ENCODE peak calls at places on chromosomes 5 and 9, in five cellular contexts. X is Calu3, T is fibroblast of villous mesenchyme, M is cardiac muscle cell, P is astrocyte of the spinal cord. Y is an unnamed sample.

GRCh38 chr5:114305402-114306207 is 56.3 kb upstream of the KCNN2 start:
- DNase-seq in X (peak), T (peak), M (peak), P (peak), Y (peak)

GRCh38 chr5:32814620-32815019 is 103.5 kb downstream of the NPR3 start:
- DNase-seq in X (no peak), T (no peak), M (no peak), P (peak), Y (peak)

GRCh38 chr9:38708759-38709158 is 11.2 kb downstream of the FAM240B start:
- DNase-seq in X (no peak), T (peak), M (no peak), P (peak), Y (no peak)

GRCh38 chr5:20601678-20602100 is 613.7 kb upstream of the CDH18 start:
- DNase-seq in X (no peak), T (no peak), M (no peak), P (peak), Y (peak)

GRCh38 chr9:138082918-138083636 is 205.5 kb downstream of the CACNA1B start:
- DNase-seq in X (no peak), T (no peak), M (no peak), P (no peak), Y (no peak)

GRCh38 chr9:71001780-71002386 is 119.5 kb downstream of the TRPM3 start:
- DNase-seq in X (peak), T (peak), M (peak), P (peak), Y (peak)

GRCh38 chr9:101738566-101739183 is at the start of gene GRIN3A:
- DNase-seq in X (peak), T (no peak), M (peak), P (no peak), Y (no peak)

GRCh38 chr9:129143461-129143927 is 32.3 kb downstream of the PTPA start:
- DNase-seq in X (no peak), T (peak), M (peak), P (peak), Y (peak)

DNA sequence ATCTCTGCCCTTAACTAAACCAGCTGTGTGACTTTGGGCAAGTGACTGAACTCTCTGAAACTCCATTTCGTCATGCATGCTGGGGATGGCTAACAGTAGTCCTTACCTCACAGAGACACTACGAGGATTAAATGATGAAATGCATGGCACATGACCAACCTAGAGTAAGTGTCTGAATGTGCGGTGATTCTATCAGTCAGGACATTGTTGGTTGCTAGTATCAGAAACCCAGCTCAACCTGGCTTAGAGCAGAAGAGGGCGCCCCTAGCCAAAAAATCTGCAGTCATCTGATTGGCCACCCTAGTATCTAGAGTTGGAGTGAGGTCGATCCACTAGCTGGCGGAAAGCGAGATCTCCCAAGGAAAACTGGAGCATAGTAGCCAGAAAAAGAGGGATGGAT is 25.2 kb downstream of the NEURL1B start:
- DNase-seq in X (no peak), T (peak), M (no peak), P (no peak), Y (peak)
- TF ChIP-seq CTCF in X (no peak), T (no peak), M (no peak), P (no peak), Y (no peak)

DNA sequence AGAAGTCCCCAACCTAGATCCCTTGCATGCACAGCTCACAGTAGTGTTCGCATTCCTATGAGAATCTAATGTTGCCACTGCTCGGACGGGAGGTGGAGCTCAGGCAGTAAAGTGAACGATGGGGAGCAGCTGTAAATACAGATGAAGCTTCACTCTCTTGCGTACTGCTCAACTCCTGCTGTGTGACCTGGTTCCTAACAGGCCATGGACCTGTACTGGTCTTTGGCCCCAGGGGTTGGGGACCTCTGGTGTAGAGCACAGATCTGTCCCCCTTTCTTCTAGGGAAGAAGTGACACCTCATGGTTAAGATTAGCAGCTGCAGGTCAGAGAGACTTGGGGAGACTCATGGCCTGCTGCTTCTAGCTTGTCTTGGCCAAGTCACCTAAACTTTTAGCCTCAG is 7.1 kb downstream of the ARHGEF28 start:
- DNase-seq in X (no peak), T (no peak), M (no peak), P (no peak), Y (no peak)
- TF ChIP-seq CTCF in X (no peak), T (no peak), M (no peak), P (peak), Y (no peak)

GRCh38 chr5:141149812-141150211 is at the start of gene PCDHB6:
- DNase-seq in X (no peak), T (peak), M (no peak), P (no peak), Y (peak)
- TF ChIP-seq CTCF in X (no peak), T (peak), M (peak), P (no peak), Y (no peak)

GRCh38 chr9:98410185-98410697 is 154.8 kb upstream of the TBC1D2 start:
- DNase-seq in X (peak), T (peak), M (peak), P (peak), Y (peak)
- TF ChIP-seq CTCF in X (no peak), T (peak), M (peak), P (peak), Y (no peak)

GRCh38 chr9:2065704-2066103 is 50.6 kb downstream of the SMARCA2 start:
- DNase-seq in X (no peak), T (no peak), M (no peak), P (no peak), Y (no peak)

DNA sequence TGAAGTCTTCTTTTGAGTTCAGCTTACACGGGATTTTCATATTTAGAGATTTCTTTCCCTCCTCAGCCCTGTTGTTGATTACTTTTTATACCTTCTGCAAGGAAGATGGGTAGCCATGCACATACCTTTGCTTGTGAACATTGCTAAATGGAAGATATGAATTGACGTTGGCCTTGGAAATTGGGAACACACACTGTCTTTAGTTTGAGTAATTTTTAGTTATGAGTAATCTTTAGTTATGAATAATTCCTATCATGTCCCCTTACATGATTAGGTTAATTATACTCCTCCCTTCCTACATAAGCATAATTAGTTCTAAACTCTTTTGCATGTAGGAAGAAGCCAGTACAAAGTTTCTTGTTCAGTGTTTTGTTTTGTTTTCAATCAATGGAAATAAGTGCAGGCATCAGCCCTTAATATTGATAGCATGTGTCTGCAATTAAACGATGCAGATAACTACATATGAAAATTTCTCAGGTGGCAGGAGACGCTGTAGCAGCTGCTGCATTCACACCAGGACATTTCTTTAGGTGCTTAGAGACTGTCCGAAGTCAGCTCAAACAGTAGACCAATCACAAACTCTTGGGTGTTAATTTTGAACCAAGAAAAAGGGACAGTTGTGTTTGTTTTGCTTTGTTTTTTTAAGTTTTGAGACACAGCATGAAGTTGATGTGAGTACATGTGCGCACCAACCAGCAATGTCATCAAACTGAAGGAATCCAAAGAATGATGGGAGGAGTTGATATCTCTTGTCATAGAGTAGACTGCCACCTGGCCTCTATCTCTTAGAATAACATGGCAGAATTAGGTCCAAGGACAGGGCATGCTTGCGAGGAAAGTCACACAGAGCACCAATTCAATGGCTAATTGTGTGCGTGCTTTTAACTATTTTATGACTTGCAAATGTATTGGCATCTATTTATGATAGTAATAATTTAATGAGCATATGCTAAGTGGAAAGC is 51.4 kb downstream of the SMARCA2 start:
- DNase-seq in X (no peak), T (peak), M (no peak), P (peak), Y (no peak)
- TF ChIP-seq CTCF in X (no peak), T (peak), M (no peak), P (peak), Y (no peak)